ENCODE peak calls at places on chromosomes 13 and 19, in seven cellular contexts. Y is foreskin fibroblast, D is HepG2, A is AG10803, T is coronary artery, G is progenitor cell of endocrine pancreas, E is heart left ventricle. R is an unnamed sample.

GRCh38 chr13:69264362-69265334 is 843.0 kb upstream of the ATXN8OS start:
- DNase-seq in Y (no peak), D (no peak), A (no peak), T (no peak), G (no peak), E (no peak), R (no peak)

GRCh38 chr19:4206818-4207484 is 22.4 kb upstream of the EBI3 start:
- DNase-seq in Y (peak), D (no peak), A (peak), T (no peak), G (no peak), E (no peak), R (no peak)

GRCh38 chr13:44365899-44366298 is 7.7 kb upstream of the SERP2 start:
- DNase-seq in Y (no peak), D (peak), A (no peak), T (no peak), G (no peak), E (no peak), R (no peak)

GRCh38 chr13:23321534-23322241 is 111.8 kb downstream of the SACS start:
- DNase-seq in Y (peak), D (peak), A (peak), T (peak), G (no peak), E (peak), R (no peak)

GRCh38 chr19:39502640-39503417 is 4.1 kb downstream of the DLL3 start:
- DNase-seq in Y (peak), D (peak), A (peak), T (no peak), G (peak), E (peak), R (peak)

GRCh38 chr13:30565658-30566057 is 52.1 kb upstream of the USPL1 start:
- DNase-seq in Y (no peak), D (no peak), A (no peak), T (no peak), G (no peak), E (no peak), R (no peak)

GRCh38 chr13:108777421-108778420 is 148.3 kb downstream of the MYO16 start:
- DNase-seq in Y (no peak), D (peak), A (no peak), T (no peak), G (no peak), E (no peak), R (no peak)

GRCh38 chr13:107883561-107884175 is 331.7 kb downstream of the LIG4 start:
- DNase-seq in Y (no peak), D (no peak), A (peak), T (no peak), G (no peak), E (no peak), R (no peak)

DNA sequence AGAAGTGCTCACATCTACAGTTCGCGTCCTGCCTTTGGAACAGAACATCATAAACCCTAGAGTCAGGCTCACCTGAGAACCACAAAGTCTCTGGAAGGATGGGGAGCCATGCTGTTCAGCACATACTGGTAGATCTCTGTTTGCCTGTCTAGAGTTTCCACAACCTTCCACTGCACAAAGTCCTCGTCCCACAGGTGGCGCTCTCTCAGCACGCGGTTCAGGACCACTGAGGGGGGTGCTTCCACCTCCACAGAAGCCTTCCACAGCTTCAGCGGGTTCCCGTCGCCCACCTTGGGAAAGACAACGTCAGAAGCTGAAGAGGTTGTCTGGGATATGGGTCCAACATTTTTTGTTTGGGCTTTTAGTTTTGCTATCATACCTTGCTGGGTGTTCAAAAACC is 93.6 kb downstream of the KL start:
- DNase-seq in Y (no peak), D (no peak), A (no peak), T (no peak), G (no peak), E (no peak), R (peak)
- TF ChIP-seq CTCF in Y (peak), D (peak), A (peak), T (no peak), G (no peak), E (no peak), R (peak)

GRCh38 chr19:45403781-45404556 is 900 bp downstream of the PPP1R13L start:
- DNase-seq in Y (no peak), D (peak), A (peak), T (no peak), G (peak), E (peak), R (peak)
- TF ChIP-seq CTCF in Y (peak), D (peak), A (peak), T (no peak), G (peak), E (peak), R (peak)

GRCh38 chr13:110092869-110093268 is 214.1 kb downstream of the COL4A1 start:
- DNase-seq in Y (peak), D (no peak), A (no peak), T (no peak), G (no peak), E (no peak), R (no peak)

GRCh38 chr13:110089100-110089499 is 217.9 kb downstream of the COL4A1 start:
- DNase-seq in Y (no peak), D (no peak), A (no peak), T (no peak), G (no peak), E (no peak), R (no peak)

DNA sequence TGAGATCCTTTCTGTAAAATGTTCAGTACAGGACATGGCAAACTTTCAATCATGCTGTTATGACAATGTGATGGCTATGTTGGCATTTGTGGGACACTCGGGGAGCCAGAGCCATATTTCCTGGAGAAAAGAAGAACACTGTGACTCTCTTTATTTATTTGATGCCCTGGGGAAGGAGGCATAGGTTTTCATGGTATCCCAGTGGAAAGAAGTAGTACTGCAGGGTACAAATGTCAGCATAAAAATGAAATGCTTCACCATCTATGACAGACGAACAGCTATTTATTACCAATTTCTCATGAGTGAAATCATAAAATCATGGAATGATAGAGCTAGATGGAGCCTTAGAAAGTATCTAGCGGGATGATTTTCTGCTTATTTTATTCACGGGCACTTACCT is 217.1 kb downstream of the COL4A1 start:
- DNase-seq in Y (no peak), D (no peak), A (no peak), T (no peak), G (no peak), E (no peak), R (no peak)
- TF ChIP-seq CTCF in Y (peak), D (no peak), A (peak), T (no peak), G (peak), E (no peak), R (peak)

GRCh38 chr19:10286803-10287737 is at the start of gene ICAM4:
- DNase-seq in Y (no peak), D (peak), A (no peak), T (no peak), G (no peak), E (peak), R (no peak)

GRCh38 chr19:10289836-10290438 is at the start of gene ICAM5:
- DNase-seq in Y (no peak), D (no peak), A (no peak), T (no peak), G (no peak), E (no peak), R (no peak)

GRCh38 chr19:10289167-10289835 is 451 bp upstream of the ICAM5 start:
- DNase-seq in Y (peak), D (peak), A (peak), T (no peak), G (no peak), E (no peak), R (no peak)

GRCh38 chr19:10290439-10290875 is 705 bp downstream of the ICAM5 start:
- DNase-seq in Y (no peak), D (no peak), A (no peak), T (no peak), G (no peak), E (no peak), R (no peak)

GRCh38 chr19:10288662-10289166 is 1.0 kb upstream of the ICAM5 start:
- DNase-seq in Y (peak), D (peak), A (no peak), T (no peak), G (no peak), E (no peak), R (no peak)
- TF ChIP-seq CTCF in Y (no peak), D (no peak), A (no peak), T (no peak), G (no peak), E (no peak), R (no peak)

DNA sequence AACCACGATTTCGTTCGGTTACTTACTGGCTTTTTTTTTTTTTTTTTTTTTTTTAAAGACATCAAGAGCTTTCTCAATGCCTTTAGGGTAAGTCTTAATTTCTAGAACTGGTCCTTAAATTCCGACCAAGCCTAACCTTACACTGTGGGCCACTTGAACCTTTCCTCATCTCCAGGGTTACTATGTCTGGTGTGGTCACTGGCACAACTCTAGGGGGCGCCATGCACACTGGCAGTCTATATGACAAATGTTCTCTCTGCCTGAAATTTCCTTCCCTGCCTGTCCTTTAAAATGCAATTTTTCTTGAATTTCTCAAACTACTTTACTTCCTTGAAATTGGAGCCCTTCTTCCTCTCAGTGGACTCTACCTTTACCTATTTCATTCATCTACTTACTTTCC is 227.4 kb downstream of the KLF5 start:
- DNase-seq in Y (no peak), D (no peak), A (no peak), T (no peak), G (no peak), E (no peak), R (no peak)
- TF ChIP-seq CTCF in Y (no peak), D (no peak), A (no peak), T (no peak), G (no peak), E (no peak), R (no peak)

R was measured in endothelial cell.